ENCODE peak calls at places on chromosomes 13 and 19, in four cellular contexts. O, I, E and R are unnamed samples.

GRCh38 chr13:36029171-36029570 is 102.0 kb downstream of the DCLK1 start:
- DNase-seq in O (no peak), I (no peak), E (no peak), R (no peak)

GRCh38 chr19:46416077-46416709 is 2.8 kb upstream of the CCDC8 start:
- DNase-seq in O (peak; percentile 88), I (peak; percentile 71), E (peak; percentile 95), R (peak; percentile 95)

GRCh38 chr13:30698023-30698422 is 37.3 kb upstream of the ALOX5AP start:
- DNase-seq in O (no peak), I (no peak), E (no peak), R (no peak)

GRCh38 chr13:67383358-67383757 is 153.2 kb upstream of the PCDH9 start:
- DNase-seq in O (no peak), I (no peak), E (no peak), R (no peak)

GRCh38 chr19:38617283-38617763 is 430 bp downstream of the MAP4K1 start:
- DNase-seq in O (no peak), I (no peak), E (no peak), R (no peak)

GRCh38 chr19:47582320-47582909 is 9.5 kb upstream of the ZNF541 start:
- DNase-seq in O (no peak), I (no peak), E (no peak), R (no peak)

GRCh38 chr19:47458672-47459071 is 13.0 kb downstream of the SLC8A2 start:
- DNase-seq in O (no peak), I (no peak), E (no peak), R (no peak)

GRCh38 chr13:32840840-32841713 is 175.1 kb upstream of the KL start:
- DNase-seq in O (no peak), I (no peak), E (no peak), R (no peak)

GRCh38 chr19:28436320-28436719 is 776.6 kb downstream of the UQCRFS1 start:
- DNase-seq in O (no peak), I (no peak), E (no peak), R (no peak)

GRCh38 chr13:66994498-66995365 is 235.4 kb downstream of the PCDH9 start:
- DNase-seq in O (no peak), I (no peak), E (no peak), R (no peak)

GRCh38 chr13:22505489-22505888 is 675.3 kb upstream of the SGCG start:
- DNase-seq in O (no peak), I (no peak), E (no peak), R (no peak)

GRCh38 chr13:99722931-99723330 is 221.7 kb downstream of the TM9SF2 start:
- DNase-seq in O (no peak), I (no peak), E (no peak), R (no peak)

GRCh38 chr19:46615966-46616365 is 8.9 kb downstream of the PTGIR start:
- DNase-seq in O (no peak), I (no peak), E (no peak), R (no peak)

GRCh38 chr13:34748078-34748477 is 194.0 kb upstream of the NBEA start:
- DNase-seq in O (no peak), I (peak; percentile 7), E (no peak), R (no peak)

GRCh38 chr19:518292-519231 is 11.3 kb downstream of the TPGS1 start:
- DNase-seq in O (no peak), I (no peak), E (peak; percentile 82), R (peak; percentile 75)

GRCh38 chr13:21767032-21767431 is 96.2 kb downstream of the FGF9 start:
- DNase-seq in O (no peak), I (no peak), E (no peak), R (no peak)

GRCh38 chr13:112711528-112712265 is 21.9 kb downstream of the ATP11A start:
- DNase-seq in O (peak; percentile 61), I (no peak), E (peak; percentile 93), R (peak; percentile 94)

GRCh38 chr13:46666727-46667456 is 113.9 kb downstream of the LRCH1 start:
- DNase-seq in O (peak; percentile 19), I (no peak), E (peak; percentile 81), R (no peak)

GRCh38 chr19:33273065-33273736 is 29.1 kb downstream of the CEBPA start:
- DNase-seq in O (no peak), I (no peak), E (no peak), R (no peak)

GRCh38 chr13:46630419-46631183 is 77.6 kb downstream of the LRCH1 start:
- DNase-seq in O (no peak), I (no peak), E (no peak), R (no peak)